ENCODE peak calls at places on chromosomes 4 and X, in ten cellular contexts. One of them, this sample, is unnamed.

GRCh38 chrX:146854281-146854680 is 39.7 kb upstream of the CXorf51A start:
- DNase-seq in H4: no peak
- DNase-seq in GM06990: no peak
- DNase-seq in NCI-H2081: no peak
- DNase-seq in renal cortical epithelial cell: no peak
- DNase-seq in COR-L47: no peak
- DNase-seq in pancreas: no peak
- DNase-seq in stimulated activated naive CD8-positive, alpha-beta T cell treated with anti-CD3 and anti-CD28 coated beads, Interleukin-15, Interleukin-2, amounts not matched to agents 100 U/mL and 50 U/mL, for 24 hours: no peak
- DNase-seq in IMR-90: no peak
- DNase-seq in left cardiac atrium: no peak
- DNase-seq in this sample: no peak

GRCh38 chr4:73704314-73705055 is 35.9 kb upstream of the CXCL8 start:
- DNase-seq in H4: peak; percentile 94
- DNase-seq in GM06990: no peak
- DNase-seq in NCI-H2081: no peak
- DNase-seq in renal cortical epithelial cell: peak; percentile 100
- DNase-seq in COR-L47: no peak
- DNase-seq in pancreas: no peak
- DNase-seq in stimulated activated naive CD8-positive, alpha-beta T cell treated with anti-CD3 and anti-CD28 coated beads, Interleukin-15, Interleukin-2, amounts not matched to agents 100 U/mL and 50 U/mL, for 24 hours: no peak
- DNase-seq in IMR-90: peak; percentile 100
- DNase-seq in left cardiac atrium: peak; percentile 52
- DNase-seq in this sample: peak; percentile 27

GRCh38 chr4:153222790-153223417 is 18.7 kb downstream of the TRIM2 start:
- DNase-seq in H4: no peak
- DNase-seq in GM06990: peak; percentile 59
- DNase-seq in NCI-H2081: peak; percentile 28
- DNase-seq in renal cortical epithelial cell: no peak
- DNase-seq in COR-L47: no peak
- DNase-seq in pancreas: peak; percentile 78
- DNase-seq in stimulated activated naive CD8-positive, alpha-beta T cell treated with anti-CD3 and anti-CD28 coated beads, Interleukin-15, Interleukin-2, amounts not matched to agents 100 U/mL and 50 U/mL, for 24 hours: peak; percentile 35
- DNase-seq in IMR-90: peak; percentile 41
- DNase-seq in left cardiac atrium: peak; percentile 62
- DNase-seq in this sample: peak; percentile 62

GRCh38 chr4:144347116-144347515 is 206.6 kb upstream of the GYPA start:
- DNase-seq in H4: no peak
- DNase-seq in GM06990: no peak
- DNase-seq in NCI-H2081: no peak
- DNase-seq in renal cortical epithelial cell: no peak
- DNase-seq in COR-L47: no peak
- DNase-seq in pancreas: no peak
- DNase-seq in stimulated activated naive CD8-positive, alpha-beta T cell treated with anti-CD3 and anti-CD28 coated beads, Interleukin-15, Interleukin-2, amounts not matched to agents 100 U/mL and 50 U/mL, for 24 hours: no peak
- DNase-seq in IMR-90: no peak
- DNase-seq in left cardiac atrium: no peak
- DNase-seq in this sample: no peak

GRCh38 chrX:19017271-19017670 is 33.4 kb upstream of the PHKA2 start:
- DNase-seq in H4: peak; percentile 8
- DNase-seq in GM06990: no peak
- DNase-seq in NCI-H2081: peak; percentile 24
- DNase-seq in renal cortical epithelial cell: no peak
- DNase-seq in COR-L47: peak; percentile 1
- DNase-seq in pancreas: no peak
- DNase-seq in stimulated activated naive CD8-positive, alpha-beta T cell treated with anti-CD3 and anti-CD28 coated beads, Interleukin-15, Interleukin-2, amounts not matched to agents 100 U/mL and 50 U/mL, for 24 hours: no peak
- DNase-seq in IMR-90: peak; percentile 17
- DNase-seq in left cardiac atrium: no peak
- DNase-seq in this sample: no peak

GRCh38 chr4:153115322-153116100 is 88.7 kb upstream of the TRIM2 start:
- DNase-seq in H4: peak; percentile 70
- DNase-seq in GM06990: peak; percentile 40
- DNase-seq in NCI-H2081: no peak
- DNase-seq in renal cortical epithelial cell: peak; percentile 98
- DNase-seq in COR-L47: no peak
- DNase-seq in pancreas: no peak
- DNase-seq in stimulated activated naive CD8-positive, alpha-beta T cell treated with anti-CD3 and anti-CD28 coated beads, Interleukin-15, Interleukin-2, amounts not matched to agents 100 U/mL and 50 U/mL, for 24 hours: peak; percentile 75
- DNase-seq in IMR-90: peak; percentile 77
- DNase-seq in left cardiac atrium: no peak
- DNase-seq in this sample: peak; percentile 37

GRCh38 chr4:25486171-25486570 is 109.1 kb downstream of the ANAPC4 start:
- DNase-seq in H4: no peak
- DNase-seq in GM06990: no peak
- DNase-seq in NCI-H2081: no peak
- DNase-seq in renal cortical epithelial cell: peak; percentile 98
- DNase-seq in COR-L47: no peak
- DNase-seq in pancreas: no peak
- DNase-seq in stimulated activated naive CD8-positive, alpha-beta T cell treated with anti-CD3 and anti-CD28 coated beads, Interleukin-15, Interleukin-2, amounts not matched to agents 100 U/mL and 50 U/mL, for 24 hours: no peak
- DNase-seq in IMR-90: no peak
- DNase-seq in left cardiac atrium: no peak
- DNase-seq in this sample: no peak

GRCh38 chr4:123631699-123632098 is 235.1 kb downstream of the SPRY1 start:
- DNase-seq in H4: no peak
- DNase-seq in GM06990: no peak
- DNase-seq in NCI-H2081: no peak
- DNase-seq in renal cortical epithelial cell: peak; percentile 41
- DNase-seq in COR-L47: no peak
- DNase-seq in pancreas: no peak
- DNase-seq in stimulated activated naive CD8-positive, alpha-beta T cell treated with anti-CD3 and anti-CD28 coated beads, Interleukin-15, Interleukin-2, amounts not matched to agents 100 U/mL and 50 U/mL, for 24 hours: no peak
- DNase-seq in IMR-90: peak; percentile 43
- DNase-seq in left cardiac atrium: no peak
- DNase-seq in this sample: no peak

GRCh38 chr4:110621839-110622751 is 782 bp downstream of the PITX2 start:
- DNase-seq in H4: no peak
- DNase-seq in GM06990: no peak
- DNase-seq in NCI-H2081: no peak
- DNase-seq in renal cortical epithelial cell: no peak
- DNase-seq in COR-L47: no peak
- DNase-seq in pancreas: peak; percentile 59
- DNase-seq in stimulated activated naive CD8-positive, alpha-beta T cell treated with anti-CD3 and anti-CD28 coated beads, Interleukin-15, Interleukin-2, amounts not matched to agents 100 U/mL and 50 U/mL, for 24 hours: no peak
- DNase-seq in IMR-90: no peak
- DNase-seq in left cardiac atrium: no peak
- DNase-seq in this sample: no peak

GRCh38 chr4:115366390-115366789 is 253.0 kb upstream of the NDST4 start:
- DNase-seq in H4: no peak
- DNase-seq in GM06990: no peak
- DNase-seq in NCI-H2081: no peak
- DNase-seq in renal cortical epithelial cell: no peak
- DNase-seq in COR-L47: no peak
- DNase-seq in pancreas: peak; percentile 37
- DNase-seq in stimulated activated naive CD8-positive, alpha-beta T cell treated with anti-CD3 and anti-CD28 coated beads, Interleukin-15, Interleukin-2, amounts not matched to agents 100 U/mL and 50 U/mL, for 24 hours: no peak
- DNase-seq in IMR-90: no peak
- DNase-seq in left cardiac atrium: no peak
- DNase-seq in this sample: no peak

GRCh38 chr4:142274137-142274536 is 572.0 kb downstream of the INPP4B start:
- DNase-seq in H4: peak; percentile 14
- DNase-seq in GM06990: no peak
- DNase-seq in NCI-H2081: no peak
- DNase-seq in renal cortical epithelial cell: peak; percentile 50
- DNase-seq in COR-L47: no peak
- DNase-seq in pancreas: no peak
- DNase-seq in stimulated activated naive CD8-positive, alpha-beta T cell treated with anti-CD3 and anti-CD28 coated beads, Interleukin-15, Interleukin-2, amounts not matched to agents 100 U/mL and 50 U/mL, for 24 hours: no peak
- DNase-seq in IMR-90: peak; percentile 94
- DNase-seq in left cardiac atrium: no peak
- DNase-seq in this sample: no peak